ENCODE peak calls at places on chromosomes 7 and 10, in five cellular contexts. D is activated CD4-positive, alpha-beta T cell treated with anti-CD3 and anti-CD28 coated beads, Interleukin-2, amount 50 U/mL, for 48 hours; Q is mesothelial cell of epicardium; S is HFFc6; R is activated T-helper 1 cell treated with anti-CD3 and anti-CD28 coated beads, Interleukin-12 subunit alpha, Interleukin-12 subunit beta, Interleukin-2, Interleukin-4 antibody, amounts not matched to agents 30 ng/mL and 10 ng/mL and 1 ng/mL, durations not matched to agents 14 hours and 24 hours and 36 hours. Z is an unnamed sample.

GRCh38 chr7:66227808-66228207 is 22.7 kb downstream of the TPST1 start:
- DNase-seq in S (no peak), D (no peak), R (no peak), Q (no peak), Z (no peak)

GRCh38 chr10:22042557-22043326 is 39.2 kb upstream of the DNAJC1 start:
- DNase-seq in Q (no peak), S (no peak), R (no peak), D (no peak), Z (no peak)

GRCh38 chr10:103983367-103983911 is 16.5 kb downstream of the SLK start:
- DNase-seq in Q (no peak), S (no peak), R (peak), D (no peak), Z (no peak)

GRCh38 chr10:21184216-21184615 is 287.1 kb upstream of the NEBL start:
- DNase-seq in S (no peak), R (no peak), D (no peak), Q (no peak), Z (no peak)

GRCh38 chr7:2138146-2138765 is 94.5 kb downstream of the MAD1L1 start:
- DNase-seq in Q (no peak), D (peak), S (no peak), R (no peak), Z (no peak)

GRCh38 chr10:21926358-21926890 is 77.1 kb downstream of the DNAJC1 start:
- DNase-seq in D (no peak), Q (no peak), S (peak), R (no peak), Z (peak)

GRCh38 chr10:24115403-24115802 is 93.5 kb upstream of the KIAA1217 start:
- DNase-seq in S (no peak), Q (no peak), R (no peak), D (no peak), Z (no peak)

GRCh38 chr10:65143723-65144122 is 1622.5 kb downstream of the REEP3 start:
- DNase-seq in S (no peak), Q (no peak), D (no peak), R (no peak), Z (no peak)

GRCh38 chr10:99975942-99976809 is 33.6 kb downstream of the DNMBP start:
- DNase-seq in S (no peak), Q (no peak), R (no peak), D (no peak), Z (no peak)

GRCh38 chr7:159229683-159230475 is 85.2 kb upstream of the VIPR2 start:
- DNase-seq in S (no peak), D (no peak), R (no peak), Q (no peak), Z (no peak)

GRCh38 chr7:111098926-111099250 is 8.0 kb downstream of the LRRN3 start:
- DNase-seq in S (no peak), R (no peak), Q (no peak), D (no peak), Z (no peak)

GRCh38 chr10:36185096-36185495 is 543.0 kb upstream of the FZD8 start:
- DNase-seq in R (no peak), Q (no peak), S (no peak), D (no peak), Z (no peak)

GRCh38 chr7:150410680-150411346 is 31.7 kb downstream of the ZNF775 start:
- DNase-seq in Q (no peak), D (no peak), S (no peak), R (no peak), Z (no peak)

GRCh38 chr7:112083776-112084175 is 122.4 kb downstream of the DOCK4 start:
- DNase-seq in D (no peak), S (no peak), Q (no peak), R (no peak), Z (no peak)

GRCh38 chr7:91033574-91033973 is 230.7 kb upstream of the FZD1 start:
- DNase-seq in Q (no peak), R (no peak), S (no peak), D (no peak), Z (no peak)

GRCh38 chr10:12491491-12491890 is 142.1 kb downstream of the CAMK1D start:
- DNase-seq in S (no peak), R (no peak), Q (no peak), D (no peak), Z (no peak)

GRCh38 chr7:144769352-144769751 is 66.5 kb downstream of the TPK1 start:
- DNase-seq in S (no peak), R (no peak), Q (no peak), D (no peak), Z (no peak)

GRCh38 chr7:46900312-46901263 is 681.3 kb downstream of the TNS3 start:
- DNase-seq in S (peak), Q (no peak), R (no peak), D (no peak), Z (no peak)

GRCh38 chr10:13882112-13882711 is 295.4 kb downstream of the PRPF18 start:
- DNase-seq in R (no peak), Q (no peak), S (peak), D (no peak), Z (peak)